ENCODE peak calls at places on chromosomes 7 and 10, in eight cellular contexts. W is IMR-90, X is coronary artery, N is choroid plexus epithelial cell, U is endothelial cell, P is nephron progenitor cell, D is colonic mucosa, Z is lower leg skin. F is an unnamed sample.

GRCh38 chr10:128050937-128051336 is 75.3 kb downstream of the MKI67 start:
- DNase-seq in W (no peak), X (no peak), N (no peak), U (no peak), P (no peak), D (no peak), Z (peak; percentile 36), F (no peak)

GRCh38 chr10:110919349-110919931 is at the start of gene SHOC2:
- DNase-seq in W (no peak), X (peak; percentile 100), N (no peak), U (peak; percentile 68), P (peak; percentile 95), D (peak; percentile 99), Z (no peak), F (peak; percentile 82)

GRCh38 chr7:51352174-51353145 is 35.9 kb upstream of the COBL start:
- DNase-seq in W (no peak), X (no peak), N (no peak), U (no peak), P (no peak), D (no peak), Z (no peak), F (no peak)

GRCh38 chr7:157495177-157495553 is 158.4 kb downstream of the DNAJB6 start:
- DNase-seq in W (no peak), X (no peak), N (no peak), U (no peak), P (no peak), D (no peak), Z (no peak), F (no peak)

GRCh38 chr7:24141876-24142509 is 142.0 kb upstream of the NPY start:
- DNase-seq in W (no peak), X (no peak), N (no peak), U (no peak), P (no peak), D (no peak), Z (no peak), F (no peak)

GRCh38 chr7:151705744-151706567 is 171.0 kb downstream of the PRKAG2 start:
- DNase-seq in W (peak; percentile 52), X (no peak), N (peak; percentile 76), U (peak; percentile 52), P (peak; percentile 45), D (peak; percentile 33), Z (no peak), F (peak; percentile 75)

GRCh38 chr7:128075536-128076095 is 44.4 kb upstream of the LRRC4 start:
- DNase-seq in W (no peak), X (no peak), N (no peak), U (peak; percentile 21), P (peak; percentile 26), D (no peak), Z (no peak), F (no peak)

GRCh38 chr10:8102708-8103401 is 48.4 kb downstream of the GATA3 start:
- DNase-seq in W (no peak), X (no peak), N (no peak), U (no peak), P (no peak), D (no peak), Z (peak; percentile 27), F (no peak)

GRCh38 chr7:123961731-123962130 is 36.7 kb downstream of the SPAM1 start:
- DNase-seq in W (no peak), X (no peak), N (peak; percentile 49), U (no peak), P (no peak), D (no peak), Z (no peak), F (peak; percentile 68)

GRCh38 chr10:109819807-109820206 is 103.5 kb downstream of the XPNPEP1 start:
- DNase-seq in W (no peak), X (no peak), N (no peak), U (no peak), P (no peak), D (no peak), Z (no peak), F (no peak)

GRCh38 chr7:49597805-49598204 is 175.6 kb upstream of the VWC2 start:
- DNase-seq in W (no peak), X (no peak), N (no peak), U (no peak), P (no peak), D (no peak), Z (no peak), F (no peak)

GRCh38 chr10:101069441-101069840 is 7.7 kb downstream of the KAZALD1 start:
- DNase-seq in W (no peak), X (no peak), N (no peak), U (no peak), P (no peak), D (no peak), Z (no peak), F (no peak)

GRCh38 chr10:103563231-103564115 is 70.0 kb downstream of the NEURL1 start:
- DNase-seq in W (no peak), X (no peak), N (no peak), U (no peak), P (no peak), D (no peak), Z (no peak), F (no peak)

DNA sequence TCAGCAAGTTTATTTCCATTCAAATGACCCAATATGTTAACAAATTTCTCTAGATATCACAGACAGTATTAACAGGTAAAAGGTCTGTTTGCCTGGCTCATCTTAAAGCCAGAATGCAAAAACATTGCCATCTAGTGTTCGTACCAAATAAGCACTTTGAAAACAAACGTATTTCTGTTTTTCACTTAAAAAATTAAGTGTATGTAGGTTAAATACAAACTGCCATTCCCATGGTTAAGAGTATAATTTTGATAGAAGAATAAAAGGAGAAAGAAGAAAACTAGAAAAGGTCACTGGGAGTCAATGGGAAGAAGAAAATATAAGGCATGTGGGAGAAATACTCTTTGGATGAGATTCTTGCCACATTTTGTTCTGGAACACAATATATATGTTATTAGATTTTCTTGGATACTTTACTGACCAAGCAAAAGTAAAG is 51.0 kb downstream of the ORC5 start:
- DNase-seq in W (peak; percentile 57), X (no peak), N (peak; percentile 69), U (no peak), P (no peak), D (no peak), Z (no peak), F (peak; percentile 19)
- TF ChIP-seq CTCF in W (peak; percentile 70), X (no peak), N (peak; percentile 69), U (peak; percentile 69), P (peak; percentile 67), D (peak; percentile 28), Z (no peak), F (peak; percentile 79)

DNA sequence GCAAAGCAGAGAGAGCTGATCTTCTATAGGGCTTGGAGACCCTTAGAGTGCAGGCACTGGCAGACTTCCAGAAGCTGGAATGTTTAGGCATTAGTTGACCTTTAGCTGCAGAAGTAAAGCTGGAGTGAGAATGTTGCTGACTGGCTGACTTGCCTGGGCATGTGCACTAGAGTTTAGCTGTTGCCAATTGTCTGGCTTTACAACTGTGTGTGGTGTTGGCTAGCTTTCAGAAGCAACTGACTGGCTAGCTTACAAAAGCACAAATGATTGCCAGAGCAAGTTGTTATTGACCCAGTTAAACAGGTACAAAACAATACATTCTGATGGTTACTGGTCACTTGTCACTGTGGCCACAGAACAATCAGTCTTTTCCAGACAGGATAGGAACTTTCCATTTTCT is 25.1 kb downstream of the FAM13C start:
- DNase-seq in W (peak; percentile 64), X (no peak), N (peak; percentile 44), U (no peak), P (no peak), D (peak; percentile 28), Z (peak; percentile 59), F (peak; percentile 37)
- TF ChIP-seq CTCF in W (no peak), X (no peak), N (no peak), U (no peak), P (no peak), D (no peak), Z (no peak), F (no peak)

GRCh38 chr7:116496653-116497052 is 2.9 kb upstream of the CAV2 start:
- DNase-seq in W (no peak), X (no peak), N (no peak), U (no peak), P (no peak), D (no peak), Z (no peak), F (no peak)

GRCh38 chr7:116499168-116500070 is at the start of gene CAV2:
- DNase-seq in W (peak; percentile 48), X (peak; percentile 89), N (peak; percentile 53), U (peak; percentile 62), P (peak; percentile 78), D (peak; percentile 61), Z (peak; percentile 48), F (peak; percentile 93)

GRCh38 chr7:116500071-116500853 is 724 bp downstream of the CAV2 start:
- DNase-seq in W (peak; percentile 50), X (peak; percentile 81), N (peak; percentile 53), U (peak; percentile 38), P (peak; percentile 21), D (peak; percentile 26), Z (peak; percentile 62), F (peak; percentile 71)

GRCh38 chr7:116495737-116496136 is 3.8 kb upstream of the CAV2 start:
- DNase-seq in W (peak; percentile 35), X (no peak), N (peak; percentile 67), U (no peak), P (no peak), D (no peak), Z (no peak), F (no peak)

DNA sequence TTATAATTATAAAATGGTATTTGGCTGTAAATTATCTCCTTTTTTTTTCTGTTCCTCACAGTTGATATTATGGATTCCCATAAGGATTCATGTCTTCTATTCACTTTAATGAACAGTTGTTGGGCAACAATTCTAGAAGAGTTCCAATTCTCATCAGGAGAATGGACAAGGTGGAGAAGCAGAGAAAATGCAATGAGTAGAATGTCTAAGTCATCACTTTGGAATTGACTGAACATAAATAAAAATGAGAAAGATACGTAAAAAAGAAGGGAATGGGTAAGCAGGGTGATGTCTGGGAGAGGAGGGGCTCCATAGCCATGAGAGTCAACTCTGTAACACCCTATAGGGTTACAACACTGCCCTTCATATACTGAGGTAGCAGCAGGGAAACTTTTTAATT is 1.8 kb upstream of the CAV2 start:
- DNase-seq in W (peak; percentile 80), X (no peak), N (peak; percentile 39), U (no peak), P (no peak), D (no peak), Z (no peak), F (no peak)
- TF ChIP-seq CTCF in W (no peak), X (no peak), N (no peak), U (no peak), P (no peak), D (no peak), Z (no peak), F (no peak)

DNA sequence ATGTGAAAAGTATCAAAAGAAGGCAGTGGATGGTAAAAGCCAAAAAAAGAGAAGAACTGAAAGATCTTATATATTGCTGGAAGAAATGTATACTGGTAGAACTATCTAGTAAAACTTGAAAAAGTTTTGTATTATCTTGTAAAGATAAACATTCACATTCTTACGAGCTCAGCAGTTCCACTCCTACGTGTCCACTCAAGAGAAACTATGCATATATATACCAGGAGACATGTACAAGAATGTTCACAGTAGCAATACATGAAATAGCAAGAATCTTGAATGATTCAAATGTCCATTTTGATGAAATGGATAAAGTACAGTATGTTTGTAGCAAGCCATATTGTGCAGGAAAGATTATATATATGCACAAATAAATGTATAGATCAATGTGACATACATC is 155.0 kb downstream of the RNF133 start:
- DNase-seq in W (no peak), X (no peak), N (peak; percentile 14), U (no peak), P (no peak), D (no peak), Z (no peak), F (no peak)
- TF ChIP-seq CTCF in W (no peak), X (no peak), N (no peak), U (no peak), P (no peak), D (no peak), Z (no peak), F (no peak)

F was measured in A673.